ENCODE peak calls at places on chromosome 17, in seven cellular contexts. One of them, this sample, is unnamed.

GRCh38 chr17:73616873-73617430 is 27.3 kb downstream of the SDK2 start:
- DNase-seq in C1 segment of cervical spinal cord: no peak
- DNase-seq in stimulated activated CD8-positive, alpha-beta memory T cell treated with anti-CD3 and anti-CD28 coated beads, Interleukin-15, amount 100 ng/mL, for 4 hours: no peak
- DNase-seq in uterus: no peak
- DNase-seq in AG09309: no peak
- DNase-seq in hepatic stellate cell: no peak
- DNase-seq in NCI-H146: no peak
- DNase-seq in this sample: no peak

GRCh38 chr17:46010597-46011186 is 11.6 kb downstream of the STH start:
- DNase-seq in AG09309: no peak
- DNase-seq in uterus: no peak
- DNase-seq in hepatic stellate cell: no peak
- DNase-seq in C1 segment of cervical spinal cord: no peak
- DNase-seq in NCI-H146: no peak
- DNase-seq in stimulated activated CD8-positive, alpha-beta memory T cell treated with anti-CD3 and anti-CD28 coated beads, Interleukin-15, amount 100 ng/mL, for 4 hours: no peak
- DNase-seq in this sample: peak

GRCh38 chr17:37425268-37425667 is 18.6 kb downstream of the TADA2A start:
- DNase-seq in C1 segment of cervical spinal cord: no peak
- DNase-seq in AG09309: no peak
- DNase-seq in stimulated activated CD8-positive, alpha-beta memory T cell treated with anti-CD3 and anti-CD28 coated beads, Interleukin-15, amount 100 ng/mL, for 4 hours: no peak
- DNase-seq in hepatic stellate cell: no peak
- DNase-seq in uterus: no peak
- DNase-seq in NCI-H146: no peak
- DNase-seq in this sample: no peak

GRCh38 chr17:9672691-9673090 is 27.4 kb downstream of the USP43 start:
- DNase-seq in hepatic stellate cell: no peak
- DNase-seq in stimulated activated CD8-positive, alpha-beta memory T cell treated with anti-CD3 and anti-CD28 coated beads, Interleukin-15, amount 100 ng/mL, for 4 hours: no peak
- DNase-seq in uterus: no peak
- DNase-seq in NCI-H146: no peak
- DNase-seq in C1 segment of cervical spinal cord: no peak
- DNase-seq in AG09309: no peak
- DNase-seq in this sample: no peak

GRCh38 chr17:17103160-17103559 is 60.9 kb downstream of the MPRIP start:
- DNase-seq in NCI-H146: no peak
- DNase-seq in uterus: no peak
- DNase-seq in stimulated activated CD8-positive, alpha-beta memory T cell treated with anti-CD3 and anti-CD28 coated beads, Interleukin-15, amount 100 ng/mL, for 4 hours: no peak
- DNase-seq in C1 segment of cervical spinal cord: no peak
- DNase-seq in hepatic stellate cell: no peak
- DNase-seq in AG09309: no peak
- DNase-seq in this sample: no peak

GRCh38 chr17:76567634-76568432 is 17.8 kb downstream of the ST6GALNAC2 start:
- DNase-seq in hepatic stellate cell: no peak
- DNase-seq in AG09309: no peak
- DNase-seq in C1 segment of cervical spinal cord: no peak
- DNase-seq in stimulated activated CD8-positive, alpha-beta memory T cell treated with anti-CD3 and anti-CD28 coated beads, Interleukin-15, amount 100 ng/mL, for 4 hours: no peak
- DNase-seq in uterus: no peak
- DNase-seq in NCI-H146: no peak
- DNase-seq in this sample: peak

GRCh38 chr17:41684050-41684449 is 4.6 kb upstream of the EIF1 start:
- DNase-seq in AG09309: no peak
- DNase-seq in NCI-H146: peak
- DNase-seq in uterus: no peak
- DNase-seq in hepatic stellate cell: no peak
- DNase-seq in C1 segment of cervical spinal cord: no peak
- DNase-seq in stimulated activated CD8-positive, alpha-beta memory T cell treated with anti-CD3 and anti-CD28 coated beads, Interleukin-15, amount 100 ng/mL, for 4 hours: no peak
- DNase-seq in this sample: no peak

GRCh38 chr17:5047446-5047845 is 12.2 kb upstream of the SLC52A1 start:
- DNase-seq in hepatic stellate cell: no peak
- DNase-seq in uterus: no peak
- DNase-seq in NCI-H146: no peak
- DNase-seq in AG09309: no peak
- DNase-seq in stimulated activated CD8-positive, alpha-beta memory T cell treated with anti-CD3 and anti-CD28 coated beads, Interleukin-15, amount 100 ng/mL, for 4 hours: no peak
- DNase-seq in C1 segment of cervical spinal cord: no peak
- DNase-seq in this sample: no peak